ENCODE peak calls at places on chromosomes 16 and 17, in seven cellular contexts. One of them, this sample, is unnamed.

GRCh38 chr17:63293310-63293709 is 152.8 kb downstream of the CYB561 start:
- DNase-seq in IMR-90: peak
- DNase-seq in GM23248: peak
- DNase-seq in neuronal stem cell: no peak
- DNase-seq in PC-9: no peak
- DNase-seq in fibroblast of lung: peak
- DNase-seq in hepatocyte: no peak
- DNase-seq in this sample: no peak

GRCh38 chr16:3548445-3548844 is 28.8 kb downstream of the NLRC3 start:
- DNase-seq in hepatocyte: no peak
- DNase-seq in GM23248: no peak
- DNase-seq in PC-9: no peak
- DNase-seq in neuronal stem cell: no peak
- DNase-seq in fibroblast of lung: no peak
- DNase-seq in IMR-90: no peak
- DNase-seq in this sample: no peak

GRCh38 chr16:714558-715447 is at the start of gene METRN:
- DNase-seq in hepatocyte: peak
- DNase-seq in fibroblast of lung: peak
- DNase-seq in IMR-90: peak
- DNase-seq in PC-9: peak
- DNase-seq in neuronal stem cell: peak
- DNase-seq in GM23248: peak
- DNase-seq in this sample: peak

GRCh38 chr16:1809281-1809801 is 15.8 kb upstream of the IGFALS start:
- DNase-seq in neuronal stem cell: no peak
- DNase-seq in fibroblast of lung: no peak
- DNase-seq in IMR-90: no peak
- DNase-seq in hepatocyte: peak
- DNase-seq in GM23248: no peak
- DNase-seq in PC-9: no peak
- DNase-seq in this sample: peak

GRCh38 chr17:63675607-63676539 is 24.1 kb downstream of the LIMD2 start:
- DNase-seq in hepatocyte: peak
- DNase-seq in fibroblast of lung: peak
- DNase-seq in IMR-90: peak
- DNase-seq in PC-9: peak
- DNase-seq in neuronal stem cell: no peak
- DNase-seq in GM23248: peak
- DNase-seq in this sample: peak

GRCh38 chr16:66044616-66045015 is 321.9 kb upstream of the CDH5 start:
- DNase-seq in hepatocyte: no peak
- DNase-seq in IMR-90: no peak
- DNase-seq in PC-9: no peak
- DNase-seq in GM23248: no peak
- DNase-seq in neuronal stem cell: no peak
- DNase-seq in fibroblast of lung: no peak
- DNase-seq in this sample: no peak

GRCh38 chr16:87263418-87264052 is 53.7 kb downstream of the C16orf95 start:
- DNase-seq in IMR-90: no peak
- DNase-seq in hepatocyte: no peak
- DNase-seq in fibroblast of lung: no peak
- DNase-seq in neuronal stem cell: no peak
- DNase-seq in GM23248: peak
- DNase-seq in PC-9: peak
- DNase-seq in this sample: peak

GRCh38 chr16:23996258-23996955 is 160.6 kb downstream of the PRKCB start:
- DNase-seq in neuronal stem cell: no peak
- DNase-seq in GM23248: no peak
- DNase-seq in PC-9: no peak
- DNase-seq in fibroblast of lung: no peak
- DNase-seq in hepatocyte: no peak
- DNase-seq in IMR-90: no peak
- DNase-seq in this sample: no peak

GRCh38 chr16:11136600-11136999 is 119.4 kb downstream of the SOCS1 start:
- DNase-seq in neuronal stem cell: no peak
- DNase-seq in PC-9: peak
- DNase-seq in IMR-90: no peak
- DNase-seq in GM23248: peak
- DNase-seq in fibroblast of lung: no peak
- DNase-seq in hepatocyte: no peak
- DNase-seq in this sample: no peak

GRCh38 chr17:55576237-55576998 is 65.2 kb upstream of the SMIM36 start:
- DNase-seq in IMR-90: peak
- DNase-seq in hepatocyte: peak
- DNase-seq in fibroblast of lung: peak
- DNase-seq in GM23248: peak
- DNase-seq in neuronal stem cell: no peak
- DNase-seq in PC-9: no peak
- DNase-seq in this sample: no peak

GRCh38 chr17:82357394-82357793 is 1.7 kb upstream of the TEX19 start:
- DNase-seq in PC-9: no peak
- DNase-seq in GM23248: no peak
- DNase-seq in fibroblast of lung: no peak
- DNase-seq in IMR-90: no peak
- DNase-seq in neuronal stem cell: no peak
- DNase-seq in hepatocyte: no peak
- DNase-seq in this sample: no peak

GRCh38 chr17:80664217-80664780 is 119.7 kb downstream of the RPTOR start:
- DNase-seq in PC-9: no peak
- DNase-seq in fibroblast of lung: no peak
- DNase-seq in GM23248: peak
- DNase-seq in neuronal stem cell: no peak
- DNase-seq in hepatocyte: no peak
- DNase-seq in IMR-90: no peak
- DNase-seq in this sample: no peak

GRCh38 chr16:52773026-52773425 is 226.1 kb upstream of the TOX3 start:
- DNase-seq in IMR-90: no peak
- DNase-seq in fibroblast of lung: no peak
- DNase-seq in neuronal stem cell: no peak
- DNase-seq in PC-9: no peak
- DNase-seq in hepatocyte: no peak
- DNase-seq in GM23248: no peak
- DNase-seq in this sample: no peak

GRCh38 chr17:20141201-20141999 is 132.2 kb downstream of the SPECC1 start:
- DNase-seq in hepatocyte: no peak
- DNase-seq in neuronal stem cell: no peak
- DNase-seq in IMR-90: no peak
- DNase-seq in GM23248: no peak
- DNase-seq in PC-9: no peak
- DNase-seq in fibroblast of lung: no peak
- DNase-seq in this sample: peak

GRCh38 chr17:28849281-28849680 is 5.5 kb upstream of the ERAL1 start:
- DNase-seq in PC-9: no peak
- DNase-seq in fibroblast of lung: peak
- DNase-seq in GM23248: peak
- DNase-seq in IMR-90: no peak
- DNase-seq in hepatocyte: no peak
- DNase-seq in neuronal stem cell: no peak
- DNase-seq in this sample: peak

GRCh38 chr17:28871056-28871579 is 16.3 kb downstream of the ERAL1 start:
- DNase-seq in GM23248: no peak
- DNase-seq in IMR-90: no peak
- DNase-seq in PC-9: no peak
- DNase-seq in fibroblast of lung: no peak
- DNase-seq in hepatocyte: no peak
- DNase-seq in neuronal stem cell: no peak
- DNase-seq in this sample: no peak

GRCh38 chr17:16447676-16448075 is 32.3 kb downstream of the TRPV2 start:
- DNase-seq in neuronal stem cell: no peak
- DNase-seq in fibroblast of lung: no peak
- DNase-seq in PC-9: no peak
- DNase-seq in GM23248: no peak
- DNase-seq in hepatocyte: no peak
- DNase-seq in IMR-90: no peak
- DNase-seq in this sample: no peak

GRCh38 chr16:25700547-25700946 is 8.8 kb downstream of the HS3ST4 start:
- DNase-seq in GM23248: no peak
- DNase-seq in hepatocyte: no peak
- DNase-seq in neuronal stem cell: no peak
- DNase-seq in IMR-90: no peak
- DNase-seq in PC-9: no peak
- DNase-seq in fibroblast of lung: no peak
- DNase-seq in this sample: no peak

GRCh38 chr16:57617604-57618111 is 10.8 kb upstream of the ADGRG1 start:
- DNase-seq in PC-9: no peak
- DNase-seq in fibroblast of lung: no peak
- DNase-seq in IMR-90: no peak
- DNase-seq in hepatocyte: no peak
- DNase-seq in GM23248: no peak
- DNase-seq in neuronal stem cell: no peak
- DNase-seq in this sample: no peak

GRCh38 chr16:88484505-88485365 is 31.7 kb downstream of the ZFPM1 start:
- DNase-seq in GM23248: no peak
- DNase-seq in hepatocyte: no peak
- DNase-seq in neuronal stem cell: no peak
- DNase-seq in fibroblast of lung: no peak
- DNase-seq in IMR-90: no peak
- DNase-seq in PC-9: no peak
- DNase-seq in this sample: no peak

GRCh38 chr16:64356267-64356666 is 765.6 kb downstream of the CDH11 start:
- DNase-seq in fibroblast of lung: peak
- DNase-seq in GM23248: peak
- DNase-seq in neuronal stem cell: no peak
- DNase-seq in IMR-90: peak
- DNase-seq in PC-9: no peak
- DNase-seq in hepatocyte: peak
- DNase-seq in this sample: no peak

GRCh38 chr16:2490190-2491105 is 15.5 kb downstream of the TBC1D24 start:
- DNase-seq in GM23248: no peak
- DNase-seq in fibroblast of lung: no peak
- DNase-seq in hepatocyte: no peak
- DNase-seq in neuronal stem cell: no peak
- DNase-seq in PC-9: no peak
- DNase-seq in IMR-90: no peak
- DNase-seq in this sample: no peak

GRCh38 chr17:35171834-35172233 is 22.4 kb downstream of the SLC35G3 start:
- DNase-seq in PC-9: no peak
- DNase-seq in fibroblast of lung: peak
- DNase-seq in GM23248: peak
- DNase-seq in IMR-90: peak
- DNase-seq in neuronal stem cell: no peak
- DNase-seq in hepatocyte: no peak
- DNase-seq in this sample: no peak

GRCh38 chr17:49523706-49524472 is 28.8 kb downstream of the NGFR start:
- DNase-seq in hepatocyte: peak
- DNase-seq in PC-9: peak
- DNase-seq in GM23248: peak
- DNase-seq in neuronal stem cell: no peak
- DNase-seq in IMR-90: no peak
- DNase-seq in fibroblast of lung: no peak
- DNase-seq in this sample: no peak

GRCh38 chr16:80599466-80599865 is 58.7 kb downstream of the DYNLRB2 start:
- DNase-seq in GM23248: peak
- DNase-seq in IMR-90: peak
- DNase-seq in neuronal stem cell: no peak
- DNase-seq in PC-9: no peak
- DNase-seq in fibroblast of lung: peak
- DNase-seq in hepatocyte: no peak
- DNase-seq in this sample: no peak

GRCh38 chr16:49498241-49499017 is 124.8 kb downstream of the C16orf78 start:
- DNase-seq in GM23248: no peak
- DNase-seq in hepatocyte: no peak
- DNase-seq in fibroblast of lung: no peak
- DNase-seq in IMR-90: no peak
- DNase-seq in neuronal stem cell: no peak
- DNase-seq in PC-9: no peak
- DNase-seq in this sample: no peak

GRCh38 chr17:35726609-35727460 is 4.6 kb upstream of the RASL10B start:
- DNase-seq in hepatocyte: peak
- DNase-seq in GM23248: peak
- DNase-seq in IMR-90: peak
- DNase-seq in neuronal stem cell: no peak
- DNase-seq in fibroblast of lung: peak
- DNase-seq in PC-9: peak
- DNase-seq in this sample: peak

GRCh38 chr16:8949536-8950418 is 13.9 kb downstream of the USP7 start:
- DNase-seq in neuronal stem cell: no peak
- DNase-seq in IMR-90: no peak
- DNase-seq in fibroblast of lung: no peak
- DNase-seq in hepatocyte: no peak
- DNase-seq in PC-9: no peak
- DNase-seq in GM23248: no peak
- DNase-seq in this sample: no peak

GRCh38 chr17:9628509-9628908 is 16.8 kb upstream of the USP43 start:
- DNase-seq in hepatocyte: no peak
- DNase-seq in IMR-90: no peak
- DNase-seq in GM23248: no peak
- DNase-seq in neuronal stem cell: no peak
- DNase-seq in fibroblast of lung: no peak
- DNase-seq in PC-9: peak
- DNase-seq in this sample: no peak

GRCh38 chr16:19329932-19330331 is 44.4 kb downstream of the CLEC19A start:
- DNase-seq in neuronal stem cell: no peak
- DNase-seq in PC-9: peak
- DNase-seq in IMR-90: no peak
- DNase-seq in hepatocyte: no peak
- DNase-seq in GM23248: peak
- DNase-seq in fibroblast of lung: no peak
- DNase-seq in this sample: no peak
- H2AFZ ChIP-seq in neuronal stem cell: no peak
- H2AFZ ChIP-seq in PC-9: no peak
- H2AFZ ChIP-seq in IMR-90: no peak
- H2AFZ ChIP-seq in hepatocyte: no peak
- H2AFZ ChIP-seq in GM23248: no peak
- H2AFZ ChIP-seq in fibroblast of lung: no peak
- H2AFZ ChIP-seq in this sample: peak

GRCh38 chr17:48484850-48485249 is 46.0 kb downstream of the HOXB1 start:
- DNase-seq in hepatocyte: no peak
- DNase-seq in neuronal stem cell: no peak
- DNase-seq in fibroblast of lung: peak
- DNase-seq in GM23248: peak
- DNase-seq in IMR-90: peak
- DNase-seq in PC-9: no peak
- DNase-seq in this sample: no peak
- H2AFZ ChIP-seq in hepatocyte: no peak
- H2AFZ ChIP-seq in neuronal stem cell: no peak
- H2AFZ ChIP-seq in fibroblast of lung: no peak
- H2AFZ ChIP-seq in GM23248: no peak
- H2AFZ ChIP-seq in IMR-90: no peak
- H2AFZ ChIP-seq in PC-9: no peak
- H2AFZ ChIP-seq in this sample: no peak

GRCh38 chr17:50573866-50574571 is 13.5 kb downstream of the CACNA1G start:
- DNase-seq in fibroblast of lung: no peak
- DNase-seq in neuronal stem cell: no peak
- DNase-seq in PC-9: no peak
- DNase-seq in IMR-90: no peak
- DNase-seq in hepatocyte: no peak
- DNase-seq in GM23248: no peak
- DNase-seq in this sample: no peak
- H2AFZ ChIP-seq in fibroblast of lung: no peak
- H2AFZ ChIP-seq in neuronal stem cell: no peak
- H2AFZ ChIP-seq in PC-9: no peak
- H2AFZ ChIP-seq in IMR-90: no peak
- H2AFZ ChIP-seq in hepatocyte: no peak
- H2AFZ ChIP-seq in GM23248: no peak
- H2AFZ ChIP-seq in this sample: no peak

DNA sequence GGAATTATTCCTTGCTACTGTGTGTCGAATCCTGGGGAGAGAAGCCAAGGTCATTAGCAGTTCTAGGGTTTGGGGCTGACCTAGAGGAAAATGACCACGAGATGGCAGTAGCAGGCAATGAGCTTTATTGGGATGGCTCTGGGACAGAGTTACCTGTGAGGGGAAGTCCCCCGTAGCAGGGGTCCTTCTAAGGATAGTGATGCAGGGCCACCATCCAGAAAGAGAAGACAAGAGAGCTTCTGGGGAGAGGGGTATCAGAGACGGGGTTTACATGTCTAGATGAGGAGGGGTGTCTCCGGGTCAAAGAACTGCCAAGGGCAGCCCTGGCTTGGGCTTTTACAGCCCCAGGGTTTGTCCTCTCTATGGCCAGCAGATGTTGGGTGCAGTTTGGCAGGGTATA is 6.4 kb upstream of the GGT6 start:
- DNase-seq in fibroblast of lung: peak
- DNase-seq in hepatocyte: peak
- DNase-seq in PC-9: peak
- DNase-seq in IMR-90: peak
- DNase-seq in GM23248: peak
- DNase-seq in neuronal stem cell: peak
- DNase-seq in this sample: peak
- H2AFZ ChIP-seq in fibroblast of lung: no peak
- H2AFZ ChIP-seq in hepatocyte: no peak
- H2AFZ ChIP-seq in PC-9: no peak
- H2AFZ ChIP-seq in IMR-90: peak
- H2AFZ ChIP-seq in GM23248: no peak
- H2AFZ ChIP-seq in neuronal stem cell: no peak
- H2AFZ ChIP-seq in this sample: no peak